ENCODE peak calls at places on chromosomes 13 and 19, in nine cellular contexts. One of them, this sample, is unnamed.

GRCh38 chr19:33245948-33246728 is 20.5 kb upstream of the SLC7A10 start:
- DNase-seq in OCI-LY7: no peak
- DNase-seq in fibroblast of lung: peak; percentile 30
- DNase-seq in Panc1: no peak
- DNase-seq in aorta: peak; percentile 44
- DNase-seq in PC-3: no peak
- DNase-seq in effector memory CD4-positive, alpha-beta T cell: no peak
- DNase-seq in psoas muscle: peak; percentile 71
- DNase-seq in NT2/D1: no peak
- DNase-seq in this sample: no peak

GRCh38 chr13:48009298-48009697 is 8.2 kb upstream of the SUCLA2 start:
- DNase-seq in OCI-LY7: no peak
- DNase-seq in fibroblast of lung: peak; percentile 64
- DNase-seq in Panc1: no peak
- DNase-seq in aorta: no peak
- DNase-seq in PC-3: peak; percentile 78
- DNase-seq in effector memory CD4-positive, alpha-beta T cell: no peak
- DNase-seq in psoas muscle: no peak
- DNase-seq in NT2/D1: no peak
- DNase-seq in this sample: no peak

GRCh38 chr19:961866-962620 is 22.1 kb upstream of the WDR18 start:
- DNase-seq in OCI-LY7: no peak
- DNase-seq in fibroblast of lung: peak; percentile 72
- DNase-seq in Panc1: no peak
- DNase-seq in aorta: no peak
- DNase-seq in PC-3: peak; percentile 44
- DNase-seq in effector memory CD4-positive, alpha-beta T cell: no peak
- DNase-seq in psoas muscle: no peak
- DNase-seq in NT2/D1: no peak
- DNase-seq in this sample: no peak

GRCh38 chr19:6264077-6264445 is 15.7 kb downstream of the MLLT1 start:
- DNase-seq in OCI-LY7: no peak
- DNase-seq in fibroblast of lung: peak; percentile 62
- DNase-seq in Panc1: no peak
- DNase-seq in aorta: no peak
- DNase-seq in PC-3: no peak
- DNase-seq in effector memory CD4-positive, alpha-beta T cell: no peak
- DNase-seq in psoas muscle: no peak
- DNase-seq in NT2/D1: no peak
- DNase-seq in this sample: no peak

GRCh38 chr19:57002195-57002601 is 117.6 kb upstream of the USP29 start:
- DNase-seq in OCI-LY7: no peak
- DNase-seq in fibroblast of lung: no peak
- DNase-seq in Panc1: no peak
- DNase-seq in aorta: no peak
- DNase-seq in PC-3: no peak
- DNase-seq in effector memory CD4-positive, alpha-beta T cell: no peak
- DNase-seq in psoas muscle: no peak
- DNase-seq in NT2/D1: no peak
- DNase-seq in this sample: no peak

GRCh38 chr19:10431254-10431942 is 11.1 kb downstream of the PDE4A start:
- DNase-seq in OCI-LY7: no peak
- DNase-seq in fibroblast of lung: no peak
- DNase-seq in Panc1: no peak
- DNase-seq in aorta: peak; percentile 72
- DNase-seq in PC-3: peak; percentile 37
- DNase-seq in effector memory CD4-positive, alpha-beta T cell: peak; percentile 62
- DNase-seq in psoas muscle: peak; percentile 59
- DNase-seq in NT2/D1: no peak
- DNase-seq in this sample: no peak

GRCh38 chr13:113297370-113297871 is 382 bp downstream of the LAMP1 start:
- DNase-seq in OCI-LY7: no peak
- DNase-seq in fibroblast of lung: no peak
- DNase-seq in Panc1: no peak
- DNase-seq in aorta: peak; percentile 61
- DNase-seq in PC-3: no peak
- DNase-seq in effector memory CD4-positive, alpha-beta T cell: peak; percentile 57
- DNase-seq in psoas muscle: no peak
- DNase-seq in NT2/D1: no peak
- DNase-seq in this sample: peak; percentile 51

GRCh38 chr13:94505730-94506129 is 26.2 kb upstream of the DCT start:
- DNase-seq in OCI-LY7: no peak
- DNase-seq in fibroblast of lung: no peak
- DNase-seq in Panc1: no peak
- DNase-seq in aorta: no peak
- DNase-seq in PC-3: no peak
- DNase-seq in effector memory CD4-positive, alpha-beta T cell: no peak
- DNase-seq in psoas muscle: no peak
- DNase-seq in NT2/D1: no peak
- DNase-seq in this sample: no peak

GRCh38 chr19:5974721-5975387 is 3.1 kb downstream of the RANBP3 start:
- DNase-seq in OCI-LY7: peak; percentile 69
- DNase-seq in fibroblast of lung: no peak
- DNase-seq in Panc1: no peak
- DNase-seq in aorta: peak; percentile 15
- DNase-seq in PC-3: peak; percentile 27
- DNase-seq in effector memory CD4-positive, alpha-beta T cell: no peak
- DNase-seq in psoas muscle: no peak
- DNase-seq in NT2/D1: no peak
- DNase-seq in this sample: no peak

GRCh38 chr13:110617326-110618072 is 2.2 kb downstream of the NAXD start:
- DNase-seq in OCI-LY7: peak; percentile 3
- DNase-seq in fibroblast of lung: peak; percentile 97
- DNase-seq in Panc1: no peak
- DNase-seq in aorta: no peak
- DNase-seq in PC-3: no peak
- DNase-seq in effector memory CD4-positive, alpha-beta T cell: no peak
- DNase-seq in psoas muscle: no peak
- DNase-seq in NT2/D1: peak; percentile 32
- DNase-seq in this sample: no peak

GRCh38 chr13:38527140-38527539 is 159.7 kb upstream of the FREM2 start:
- DNase-seq in OCI-LY7: no peak
- DNase-seq in fibroblast of lung: no peak
- DNase-seq in Panc1: no peak
- DNase-seq in aorta: no peak
- DNase-seq in PC-3: no peak
- DNase-seq in effector memory CD4-positive, alpha-beta T cell: no peak
- DNase-seq in psoas muscle: no peak
- DNase-seq in NT2/D1: no peak
- DNase-seq in this sample: no peak

GRCh38 chr19:6065685-6066365 is 44.5 kb downstream of the RFX2 start:
- DNase-seq in OCI-LY7: no peak
- DNase-seq in fibroblast of lung: no peak
- DNase-seq in Panc1: no peak
- DNase-seq in aorta: peak; percentile 73
- DNase-seq in PC-3: peak; percentile 76
- DNase-seq in effector memory CD4-positive, alpha-beta T cell: peak; percentile 46
- DNase-seq in psoas muscle: no peak
- DNase-seq in NT2/D1: no peak
- DNase-seq in this sample: peak; percentile 42

GRCh38 chr19:16293133-16294085 is 31.2 kb upstream of the KLF2 start:
- DNase-seq in OCI-LY7: no peak
- DNase-seq in fibroblast of lung: peak; percentile 98
- DNase-seq in Panc1: no peak
- DNase-seq in aorta: peak; percentile 80
- DNase-seq in PC-3: peak; percentile 90
- DNase-seq in effector memory CD4-positive, alpha-beta T cell: no peak
- DNase-seq in psoas muscle: peak; percentile 84
- DNase-seq in NT2/D1: no peak
- DNase-seq in this sample: no peak

GRCh38 chr19:29526730-29527499 is 1.1 kb downstream of the VSTM2B start:
- DNase-seq in OCI-LY7: no peak
- DNase-seq in fibroblast of lung: no peak
- DNase-seq in Panc1: no peak
- DNase-seq in aorta: no peak
- DNase-seq in PC-3: no peak
- DNase-seq in effector memory CD4-positive, alpha-beta T cell: no peak
- DNase-seq in psoas muscle: peak; percentile 34
- DNase-seq in NT2/D1: no peak
- DNase-seq in this sample: no peak

GRCh38 chr19:53068834-53069233 is 24.3 kb downstream of the ERVV-2 start:
- DNase-seq in OCI-LY7: no peak
- DNase-seq in fibroblast of lung: no peak
- DNase-seq in Panc1: no peak
- DNase-seq in aorta: no peak
- DNase-seq in PC-3: no peak
- DNase-seq in effector memory CD4-positive, alpha-beta T cell: no peak
- DNase-seq in psoas muscle: no peak
- DNase-seq in NT2/D1: no peak
- DNase-seq in this sample: no peak

GRCh38 chr19:53068199-53068598 is 23.7 kb downstream of the ERVV-2 start:
- DNase-seq in OCI-LY7: no peak
- DNase-seq in fibroblast of lung: no peak
- DNase-seq in Panc1: no peak
- DNase-seq in aorta: no peak
- DNase-seq in PC-3: no peak
- DNase-seq in effector memory CD4-positive, alpha-beta T cell: no peak
- DNase-seq in psoas muscle: no peak
- DNase-seq in NT2/D1: no peak
- DNase-seq in this sample: no peak
- H3K9me3 ChIP-seq in OCI-LY7: peaks cover 23% of the 10 kb centered on the region
- H3K9me3 ChIP-seq in fibroblast of lung: peaks cover 6% of the 10 kb centered on the region
- H3K9me3 ChIP-seq in Panc1: peaks cover 62% of the 10 kb centered on the region
- H3K9me3 ChIP-seq in aorta: peaks cover 32% of the 10 kb centered on the region
- H3K9me3 ChIP-seq in PC-3: peaks cover 39% of the 10 kb centered on the region
- H3K9me3 ChIP-seq in effector memory CD4-positive, alpha-beta T cell: peaks cover 65% of the 10 kb centered on the region
- H3K9me3 ChIP-seq in psoas muscle: peaks cover 67% of the 10 kb centered on the region
- H3K9me3 ChIP-seq in NT2/D1: peaks cover 26% of the 10 kb centered on the region
- H3K9me3 ChIP-seq in this sample: peaks cover 52% of the 10 kb centered on the region

GRCh38 chr19:52492201-52492960 is 35.1 kb upstream of the ZNF808 start:
- DNase-seq in OCI-LY7: no peak
- DNase-seq in fibroblast of lung: no peak
- DNase-seq in Panc1: no peak
- DNase-seq in aorta: peak; percentile 55
- DNase-seq in PC-3: no peak
- DNase-seq in effector memory CD4-positive, alpha-beta T cell: no peak
- DNase-seq in psoas muscle: no peak
- DNase-seq in NT2/D1: peak; percentile 78
- DNase-seq in this sample: no peak

GRCh38 chr19:52494518-52494917 is 33.0 kb upstream of the ZNF808 start:
- DNase-seq in OCI-LY7: no peak
- DNase-seq in fibroblast of lung: no peak
- DNase-seq in Panc1: no peak
- DNase-seq in aorta: no peak
- DNase-seq in PC-3: peak; percentile 74
- DNase-seq in effector memory CD4-positive, alpha-beta T cell: no peak
- DNase-seq in psoas muscle: no peak
- DNase-seq in NT2/D1: no peak
- DNase-seq in this sample: no peak

GRCh38 chr19:52498571-52498970 is 28.9 kb upstream of the ZNF808 start:
- DNase-seq in OCI-LY7: no peak
- DNase-seq in fibroblast of lung: no peak
- DNase-seq in Panc1: no peak
- DNase-seq in aorta: no peak
- DNase-seq in PC-3: no peak
- DNase-seq in effector memory CD4-positive, alpha-beta T cell: no peak
- DNase-seq in psoas muscle: no peak
- DNase-seq in NT2/D1: no peak
- DNase-seq in this sample: no peak

DNA sequence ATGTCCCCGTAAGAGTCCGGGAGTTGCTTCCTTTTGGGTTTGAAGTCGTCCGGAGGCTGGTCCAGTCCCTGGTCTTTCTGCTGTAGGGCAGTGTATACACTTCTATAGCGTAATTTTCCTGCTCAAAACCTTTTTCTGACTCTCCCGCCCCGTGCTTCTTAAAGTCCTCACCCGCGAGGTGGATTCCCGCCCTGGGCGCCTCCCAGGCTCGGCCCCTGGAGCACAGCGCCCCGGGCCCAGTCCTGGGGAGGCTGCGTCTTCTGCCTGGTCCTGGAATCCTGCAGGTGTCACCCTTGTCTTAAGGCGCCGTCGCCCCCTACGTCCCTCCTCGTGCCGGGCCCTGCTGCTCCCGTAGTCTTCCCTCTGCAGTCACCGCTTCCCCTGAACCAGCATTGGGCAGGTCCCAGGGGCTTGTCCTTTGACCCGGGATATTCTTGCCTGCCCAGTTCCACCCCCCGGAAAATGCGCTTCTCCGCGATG is 34.4 kb upstream of the ZNF808 start:
- DNase-seq in OCI-LY7: no peak
- DNase-seq in fibroblast of lung: no peak
- DNase-seq in Panc1: no peak
- DNase-seq in aorta: peak; percentile 45
- DNase-seq in PC-3: no peak
- DNase-seq in effector memory CD4-positive, alpha-beta T cell: no peak
- DNase-seq in psoas muscle: no peak
- DNase-seq in NT2/D1: peak; percentile 50
- DNase-seq in this sample: no peak
- H3K9me3 ChIP-seq in OCI-LY7: no peaks in the 10 kb centered on the region
- H3K9me3 ChIP-seq in fibroblast of lung: no peaks in the 10 kb centered on the region
- H3K9me3 ChIP-seq in Panc1: no peaks in the 10 kb centered on the region
- H3K9me3 ChIP-seq in aorta: peaks cover 2% of the 10 kb centered on the region
- H3K9me3 ChIP-seq in PC-3: peaks cover 20% of the 10 kb centered on the region
- H3K9me3 ChIP-seq in effector memory CD4-positive, alpha-beta T cell: peaks cover 8% of the 10 kb centered on the region
- H3K9me3 ChIP-seq in psoas muscle: peaks cover 29% of the 10 kb centered on the region
- H3K9me3 ChIP-seq in NT2/D1: peaks cover 4% of the 10 kb centered on the region
- H3K9me3 ChIP-seq in this sample: no peaks in the 10 kb centered on the region

DNA sequence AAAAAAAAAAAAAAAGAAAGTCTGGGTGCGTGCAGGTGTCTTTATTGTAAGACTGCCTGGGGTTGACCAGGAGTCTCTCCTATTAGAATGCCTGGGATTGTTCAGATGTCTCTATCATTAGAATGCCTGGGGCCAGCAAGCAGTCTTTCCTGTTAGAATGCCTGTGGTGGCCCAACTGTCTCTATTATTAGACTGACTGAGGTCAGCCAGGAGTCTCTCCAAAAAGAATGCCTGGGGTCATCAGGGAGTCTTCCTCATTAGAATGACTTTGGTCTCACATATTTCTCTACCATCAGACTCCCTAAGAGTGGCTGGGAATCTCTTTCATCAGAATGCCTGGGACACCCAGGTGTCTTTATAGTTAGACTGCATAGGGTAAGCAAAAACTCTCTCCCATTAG is 1577.5 kb downstream of the UQCRFS1 start:
- DNase-seq in OCI-LY7: no peak
- DNase-seq in fibroblast of lung: no peak
- DNase-seq in Panc1: no peak
- DNase-seq in aorta: no peak
- DNase-seq in PC-3: no peak
- DNase-seq in effector memory CD4-positive, alpha-beta T cell: no peak
- DNase-seq in psoas muscle: no peak
- DNase-seq in NT2/D1: no peak
- DNase-seq in this sample: no peak
- H3K9me3 ChIP-seq in OCI-LY7: peaks cover 16% of the 10 kb centered on the region
- H3K9me3 ChIP-seq in fibroblast of lung: no peaks in the 10 kb centered on the region
- H3K9me3 ChIP-seq in Panc1: no peaks in the 10 kb centered on the region
- H3K9me3 ChIP-seq in aorta: peaks cover 7% of the 10 kb centered on the region
- H3K9me3 ChIP-seq in PC-3: no peaks in the 10 kb centered on the region
- H3K9me3 ChIP-seq in effector memory CD4-positive, alpha-beta T cell: peaks cover 4% of the 10 kb centered on the region
- H3K9me3 ChIP-seq in psoas muscle: peaks cover 21% of the 10 kb centered on the region
- H3K9me3 ChIP-seq in NT2/D1: peaks cover 53% of the 10 kb centered on the region
- H3K9me3 ChIP-seq in this sample: peaks cover 13% of the 10 kb centered on the region

DNA sequence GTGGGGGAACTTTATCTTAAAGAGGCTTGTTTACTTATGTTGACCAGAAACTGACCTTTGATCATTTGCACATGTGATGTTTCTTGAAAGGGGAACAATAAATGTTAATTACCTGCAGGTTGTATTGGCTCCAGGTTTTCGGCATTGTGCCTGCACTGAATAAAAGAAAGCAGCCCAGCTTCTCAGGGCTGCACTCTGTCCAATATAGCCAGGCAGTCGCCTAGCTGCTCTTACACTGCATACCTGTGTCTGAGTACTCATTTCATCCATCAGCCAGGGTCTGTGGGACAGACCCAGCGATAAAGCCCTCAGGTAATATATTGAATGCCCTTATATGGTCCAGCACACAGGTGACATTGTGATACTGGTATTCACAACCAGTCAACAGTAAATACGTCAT is 8.9 kb upstream of the ZNF726 start:
- DNase-seq in OCI-LY7: no peak
- DNase-seq in fibroblast of lung: no peak
- DNase-seq in Panc1: no peak
- DNase-seq in aorta: no peak
- DNase-seq in PC-3: no peak
- DNase-seq in effector memory CD4-positive, alpha-beta T cell: no peak
- DNase-seq in psoas muscle: no peak
- DNase-seq in NT2/D1: no peak
- DNase-seq in this sample: no peak
- H3K9me3 ChIP-seq in OCI-LY7: peaks cover 10% of the 10 kb centered on the region
- H3K9me3 ChIP-seq in fibroblast of lung: no peaks in the 10 kb centered on the region
- H3K9me3 ChIP-seq in Panc1: no peaks in the 10 kb centered on the region
- H3K9me3 ChIP-seq in aorta: peaks cover 3% of the 10 kb centered on the region
- H3K9me3 ChIP-seq in PC-3: peaks cover 14% of the 10 kb centered on the region
- H3K9me3 ChIP-seq in effector memory CD4-positive, alpha-beta T cell: peaks cover 6% of the 10 kb centered on the region
- H3K9me3 ChIP-seq in psoas muscle: no peaks in the 10 kb centered on the region
- H3K9me3 ChIP-seq in NT2/D1: peaks cover 25% of the 10 kb centered on the region
- H3K9me3 ChIP-seq in this sample: no peaks in the 10 kb centered on the region